ENCODE peak calls at places on chromosomes 5 and 9, in five cellular contexts. O is IMR-90, L is SK-N-SH, F is GM12878, R is K562. C is an unnamed sample.
A peak's percentile ranks its signal among the peaks of the same experiment; 100 is the strongest.

GRCh38 chr5:37533851-37534250 is 154.7 kb downstream of the WDR70 start:
- DNase-seq in O (peak; percentile 64), L (no peak), F (no peak), R (no peak), C (no peak)

GRCh38 chr9:89048611-89049010 is 57.3 kb downstream of the S1PR3 start:
- DNase-seq in O (no peak), L (no peak), F (no peak), R (peak; percentile 11), C (no peak)

GRCh38 chr5:134227786-134228185 is 1.9 kb upstream of the PPP2CA start:
- DNase-seq in O (no peak), L (no peak), F (no peak), R (no peak), C (peak; percentile 48)

GRCh38 chr5:67181648-67182218 is 14.9 kb downstream of the CD180 start:
- DNase-seq in O (no peak), L (no peak), F (no peak), R (peak; percentile 14), C (no peak)

GRCh38 chr9:127008076-127008475 is 93.5 kb downstream of the RALGPS1 start:
- DNase-seq in O (no peak), L (no peak), F (no peak), R (no peak), C (no peak)

GRCh38 chr9:91100878-91101450 is 260.8 kb downstream of the AUH start:
- DNase-seq in O (peak; percentile 35), L (no peak), F (no peak), R (no peak), C (peak; percentile 65)

GRCh38 chr5:158947831-158948230 is 151.9 kb downstream of the EBF1 start:
- DNase-seq in O (peak; percentile 43), L (no peak), F (no peak), R (no peak), C (no peak)

GRCh38 chr9:86735772-86736458 is 211.4 kb downstream of the GAS1 start:
- DNase-seq in O (no peak), L (no peak), F (no peak), R (no peak), C (no peak)

GRCh38 chr9:108167136-108167900 is 677.7 kb upstream of the KLF4 start:
- DNase-seq in O (no peak), L (no peak), F (no peak), R (no peak), C (no peak)

GRCh38 chr9:129487658-129488483 is 133.0 kb downstream of the C9orf50 start:
- DNase-seq in O (peak; percentile 65), L (no peak), F (no peak), R (peak; percentile 76), C (no peak)

GRCh38 chr5:15786884-15787283 is 286.9 kb downstream of the FBXL7 start:
- DNase-seq in O (no peak), L (no peak), F (no peak), R (no peak), C (no peak)

GRCh38 chr5:142756576-142756975 is 13.6 kb upstream of the ARHGAP26 start:
- DNase-seq in O (no peak), L (no peak), F (no peak), R (no peak), C (no peak)

GRCh38 chr5:32323741-32324140 is 11.0 kb upstream of the MTMR12 start:
- DNase-seq in O (no peak), L (no peak), F (no peak), R (no peak), C (no peak)

GRCh38 chr5:109692011-109692410 is 2.3 kb downstream of the MAN2A1 start:
- DNase-seq in O (peak; percentile 64), L (no peak), F (no peak), R (no peak), C (no peak)

GRCh38 chr9:17063535-17064135 is 71.2 kb upstream of the CNTLN start:
- DNase-seq in O (peak; percentile 64), L (peak; percentile 56), F (no peak), R (no peak), C (peak; percentile 45)

GRCh38 chr9:136036050-136036449 is 59.0 kb downstream of the NACC2 start:
- DNase-seq in O (peak; percentile 27), L (no peak), F (no peak), R (no peak), C (no peak)

GRCh38 chr9:107597743-107598217 is 108.2 kb upstream of the KLF4 start:
- DNase-seq in O (no peak), L (no peak), F (no peak), R (no peak), C (peak; percentile 3)

GRCh38 chr5:108367679-108368334 is 14.1 kb downstream of the FBXL17 start:
- DNase-seq in O (no peak), L (no peak), F (no peak), R (no peak), C (no peak)

GRCh38 chr5:176559683-176560082 is 10.5 kb downstream of the CDHR2 start:
- DNase-seq in O (no peak), L (no peak), F (no peak), R (no peak), C (no peak)

GRCh38 chr5:31059889-31060288 is 133.6 kb upstream of the CDH6 start:
- DNase-seq in O (no peak), L (no peak), F (no peak), R (no peak), C (no peak)

GRCh38 chr9:108671794-108672193 is 184.0 kb downstream of the ACTL7B start:
- DNase-seq in O (peak; percentile 6), L (no peak), F (no peak), R (no peak), C (no peak)

GRCh38 chr9:134498767-134499166 is 142.8 kb upstream of the COL5A1 start:
- DNase-seq in O (no peak), L (no peak), F (no peak), R (no peak), C (no peak)

GRCh38 chr5:93594591-93595419 is 11.8 kb downstream of the NR2F1 start:
- DNase-seq in O (no peak), L (peak; percentile 22), F (no peak), R (no peak), C (no peak)

GRCh38 chr5:91272858-91273257 is 110.3 kb downstream of the ARRDC3 start:
- DNase-seq in O (peak; percentile 69), L (no peak), F (peak; percentile 84), R (peak; percentile 50), C (peak; percentile 9)

GRCh38 chr5:123090641-123091257 is 1.7 kb downstream of the PRDM6 start:
- DNase-seq in O (no peak), L (peak; percentile 50), F (no peak), R (no peak), C (no peak)

GRCh38 chr5:98397081-98397480 is 376.4 kb upstream of the RGMB start:
- DNase-seq in O (peak; percentile 52), L (no peak), F (no peak), R (no peak), C (no peak)

GRCh38 chr5:72245517-72246238 is 74.4 kb downstream of the MRPS27 start:
- DNase-seq in O (no peak), L (no peak), F (no peak), R (no peak), C (no peak)

GRCh38 chr9:134167530-134167931 is 3.2 kb upstream of the RNU6ATAC start:
- DNase-seq in O (peak; percentile 69), L (no peak), F (no peak), R (no peak), C (no peak)

GRCh38 chr9:12702160-12702758 is 9.1 kb downstream of the TYRP1 start:
- DNase-seq in O (peak; percentile 70), L (peak; percentile 30), F (no peak), R (no peak), C (peak; percentile 3)

GRCh38 chr9:7042124-7042523 is 284.4 kb downstream of the KDM4C start:
- DNase-seq in O (peak; percentile 12), L (no peak), F (no peak), R (no peak), C (no peak)

GRCh38 chr9:137312852-137313325 is 10.8 kb upstream of the NRARP start:
- DNase-seq in O (no peak), L (peak; percentile 24), F (no peak), R (peak; percentile 10), C (no peak)

GRCh38 chr5:14138608-14139540 is 4.3 kb upstream of the TRIO start:
- DNase-seq in O (no peak), L (no peak), F (no peak), R (no peak), C (no peak)

GRCh38 chr5:180194410-180195345 is 14.3 kb downstream of the RASGEF1C start:
- DNase-seq in O (no peak), L (no peak), F (no peak), R (no peak), C (no peak)

GRCh38 chr5:145365464-145365863 is 469.7 kb downstream of the PRELID2 start:
- DNase-seq in O (no peak), L (no peak), F (no peak), R (no peak), C (no peak)

GRCh38 chr9:128554155-128554862 is 1.9 kb downstream of the SPTAN1 start:
- DNase-seq in O (peak; percentile 93), L (peak; percentile 37), F (peak; percentile 27), R (peak; percentile 54), C (peak; percentile 85)

GRCh38 chr5:32329395-32329834 is 16.7 kb upstream of the MTMR12 start:
- DNase-seq in O (peak; percentile 60), L (peak; percentile 72), F (no peak), R (peak; percentile 83), C (peak; percentile 73)

GRCh38 chr5:91058575-91058974 is 324.5 kb downstream of the ARRDC3 start:
- DNase-seq in O (no peak), L (no peak), F (no peak), R (no peak), C (no peak)

GRCh38 chr9:134568116-134568515 is 73.5 kb upstream of the COL5A1 start:
- DNase-seq in O (no peak), L (no peak), F (no peak), R (no peak), C (no peak)

GRCh38 chr5:21646469-21646868 is 1206.7 kb downstream of the CDH12 start:
- DNase-seq in O (peak; percentile 40), L (no peak), F (no peak), R (no peak), C (no peak)

GRCh38 chr5:149962040-149962439 is 1.5 kb downstream of the SLC26A2 start:
- DNase-seq in O (peak; percentile 68), L (peak; percentile 73), F (no peak), R (peak; percentile 55), C (peak; percentile 39)
- TF ChIP-seq MXI1 in O (no peak), L (no peak), F (no peak), R (no peak), C (no peak)

DNA sequence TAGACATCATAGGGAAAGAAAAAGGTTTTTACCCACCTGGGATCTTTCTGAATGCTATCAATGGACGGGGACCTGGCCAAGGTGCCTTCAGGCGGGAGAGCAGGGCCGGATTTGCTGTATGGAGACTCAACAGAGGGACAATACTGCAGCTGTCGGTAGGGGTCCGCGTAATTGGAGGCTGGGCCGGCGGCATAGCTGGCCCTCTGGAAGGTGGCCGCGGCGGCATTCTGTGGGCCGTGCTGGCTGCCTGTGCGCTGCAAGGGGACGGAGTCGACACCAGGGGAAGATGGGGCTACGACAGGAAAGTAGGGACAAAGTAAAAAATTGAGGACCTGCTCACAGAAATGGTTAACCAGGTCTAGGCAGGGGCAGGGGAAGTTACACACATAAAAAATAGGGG is 557.9 kb downstream of the CTNND2 start:
- DNase-seq in O (no peak), L (no peak), F (no peak), R (no peak), C (no peak)
- H3K4me3 ChIP-seq in O (no peak overlapping the region), L (no peak overlapping the region), F (no peak overlapping the region), R (no peak overlapping the region), C (no peak overlapping the region)

GRCh38 chr9:132002827-132003704 is 76.6 kb downstream of the MED27 start:
- DNase-seq in O (no peak), L (no peak), F (no peak), R (no peak), C (no peak)
- TF ChIP-seq MXI1 in O (no peak), L (no peak), F (no peak), R (no peak), C (no peak)

GRCh38 chr9:121272401-121272948 is 4.5 kb downstream of the GSN start:
- DNase-seq in O (no peak), L (no peak), F (no peak), R (no peak), C (no peak)
- H3K4me3 ChIP-seq in O (no peak overlapping the region), L (no peak overlapping the region), F (no peak overlapping the region), R (no peak overlapping the region), C (no peak overlapping the region)